ENCODE peak calls at places on chromosomes 3 and 15, in seven cellular contexts. L is lower lobe of right lung, P is PC-9, D is spleen, W is left ventricle myocardium inferior, V is BJ, F is K562. U is an unnamed sample.
A peak's percentile ranks its signal among the peaks of the same experiment; 100 is the strongest.

GRCh38 chr3:55202320-55202719 is 274.5 kb upstream of the LRTM1 start:
- DNase-seq in L (no peak), P (no peak), D (no peak), W (no peak), V (peak; percentile 61), F (no peak), U (peak; percentile 94)

GRCh38 chr3:29708884-29709283 is 428.0 kb downstream of the RBMS3 start:
- DNase-seq in L (no peak), P (no peak), D (no peak), W (no peak), V (no peak), F (no peak), U (no peak)

GRCh38 chr3:123876858-123877257 is 7.3 kb downstream of the MYLK start:
- DNase-seq in L (no peak), P (no peak), D (no peak), W (no peak), V (no peak), F (no peak), U (no peak)

GRCh38 chr3:16474304-16474703 is 39.2 kb downstream of the RFTN1 start:
- DNase-seq in L (no peak), P (no peak), D (no peak), W (no peak), V (no peak), F (no peak), U (peak; percentile 55)

GRCh38 chr15:75620776-75621536 is 4.6 kb downstream of the SNUPN start:
- DNase-seq in L (peak; percentile 69), P (no peak), D (peak; percentile 64), W (peak; percentile 77), V (peak; percentile 68), F (no peak), U (peak; percentile 97)

GRCh38 chr15:84911879-84912660 is 27.6 kb downstream of the SLC28A1 start:
- DNase-seq in L (no peak), P (peak; percentile 86), D (no peak), W (peak; percentile 90), V (peak; percentile 96), F (no peak), U (peak; percentile 100)

GRCh38 chr3:115246621-115247020 is 99.5 kb upstream of the ZBTB20 start:
- DNase-seq in L (no peak), P (no peak), D (no peak), W (no peak), V (no peak), F (no peak), U (peak; percentile 11)

GRCh38 chr15:100180921-100181320 is 160.9 kb downstream of the ADAMTS17 start:
- DNase-seq in L (no peak), P (no peak), D (no peak), W (no peak), V (no peak), F (no peak), U (no peak)

GRCh38 chr3:98817546-98817945 is 54.4 kb downstream of the ST3GAL6 start:
- DNase-seq in L (no peak), P (no peak), D (no peak), W (no peak), V (no peak), F (peak; percentile 40), U (peak; percentile 76)

GRCh38 chr3:49422379-49423248 is at the start of gene AMT:
- DNase-seq in L (peak; percentile 74), P (no peak), D (peak; percentile 83), W (peak; percentile 65), V (no peak), F (peak; percentile 3), U (no peak)
- H3K4me3 ChIP-seq in L (peak within 1 kb of the TSS; percentile 35), P (no peak within 1 kb of the TSS), D (no peak within 1 kb of the TSS), W (peak within 1 kb of the TSS; percentile 68), V (no peak within 1 kb of the TSS), F (no peak within 1 kb of the TSS), U (no peak within 1 kb of the TSS)

DNA sequence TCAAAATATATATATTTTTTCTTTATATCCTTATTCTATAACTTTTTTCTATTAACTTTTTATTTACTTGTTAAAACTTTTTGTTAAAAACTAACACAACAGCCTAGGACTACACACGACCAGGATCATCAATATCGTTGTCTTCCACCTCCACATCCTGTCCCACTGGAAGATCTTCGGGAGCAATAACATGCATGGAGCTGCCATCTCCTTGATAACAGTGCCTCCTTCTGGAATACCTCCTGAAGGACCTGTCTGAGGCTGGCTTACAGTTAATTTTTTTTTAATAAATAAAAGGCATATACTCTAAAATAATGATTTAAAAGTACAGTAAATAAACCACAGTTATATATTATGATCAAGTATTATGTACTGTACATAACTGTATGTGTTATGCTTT is 58.9 kb downstream of the SFMBT1 start:
- DNase-seq in L (no peak), P (no peak), D (no peak), W (no peak), V (no peak), F (no peak), U (peak; percentile 66)
- TF ChIP-seq CTCF in L (peak; percentile 24), P (peak; percentile 29), D (no peak), W (peak; percentile 36), V (peak; percentile 29), F (peak; percentile 45), U (peak; percentile 40)

GRCh38 chr3:51585871-51586270 is 47.4 kb downstream of the RAD54L2 start:
- DNase-seq in L (no peak), P (no peak), D (no peak), W (no peak), V (no peak), F (no peak), U (no peak)

GRCh38 chr3:51585197-51585596 is 46.7 kb downstream of the RAD54L2 start:
- DNase-seq in L (no peak), P (no peak), D (no peak), W (no peak), V (no peak), F (no peak), U (no peak)

GRCh38 chr3:51581529-51581928 is 43.0 kb downstream of the RAD54L2 start:
- DNase-seq in L (no peak), P (no peak), D (no peak), W (no peak), V (no peak), F (no peak), U (peak; percentile 48)

DNA sequence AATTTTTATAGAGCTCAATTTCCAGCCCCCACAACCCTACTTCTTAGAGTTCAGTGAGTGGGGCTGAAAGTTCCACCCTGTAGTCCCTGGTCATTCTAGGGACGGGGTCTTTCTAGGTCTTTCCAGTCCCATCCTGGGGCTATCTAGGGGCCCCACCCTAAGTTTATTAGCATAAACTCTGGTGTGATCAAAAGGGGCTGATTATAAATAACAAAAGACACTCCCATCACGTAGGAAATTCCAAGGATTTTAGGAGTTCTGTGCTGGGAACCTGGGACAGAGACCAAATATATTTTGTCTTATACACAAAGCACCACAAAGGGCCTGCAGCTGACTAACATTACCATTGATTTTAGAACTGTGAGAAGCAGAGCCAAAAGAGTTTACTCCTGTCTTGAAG is 41.9 kb downstream of the RAD54L2 start:
- DNase-seq in L (no peak), P (no peak), D (no peak), W (no peak), V (no peak), F (no peak), U (no peak)
- H3K4me3 ChIP-seq in L (no peak overlapping the region), P (no peak overlapping the region), D (no peak overlapping the region), W (no peak overlapping the region), V (no peak overlapping the region), F (no peak overlapping the region), U (no peak overlapping the region)

GRCh38 chr3:40104441-40104840 is 205.1 kb upstream of the EIF1B start:
- DNase-seq in L (no peak), P (no peak), D (no peak), W (no peak), V (no peak), F (no peak), U (no peak)

GRCh38 chr3:40108643-40109042 is 200.9 kb upstream of the EIF1B start:
- DNase-seq in L (no peak), P (no peak), D (no peak), W (no peak), V (no peak), F (no peak), U (no peak)

DNA sequence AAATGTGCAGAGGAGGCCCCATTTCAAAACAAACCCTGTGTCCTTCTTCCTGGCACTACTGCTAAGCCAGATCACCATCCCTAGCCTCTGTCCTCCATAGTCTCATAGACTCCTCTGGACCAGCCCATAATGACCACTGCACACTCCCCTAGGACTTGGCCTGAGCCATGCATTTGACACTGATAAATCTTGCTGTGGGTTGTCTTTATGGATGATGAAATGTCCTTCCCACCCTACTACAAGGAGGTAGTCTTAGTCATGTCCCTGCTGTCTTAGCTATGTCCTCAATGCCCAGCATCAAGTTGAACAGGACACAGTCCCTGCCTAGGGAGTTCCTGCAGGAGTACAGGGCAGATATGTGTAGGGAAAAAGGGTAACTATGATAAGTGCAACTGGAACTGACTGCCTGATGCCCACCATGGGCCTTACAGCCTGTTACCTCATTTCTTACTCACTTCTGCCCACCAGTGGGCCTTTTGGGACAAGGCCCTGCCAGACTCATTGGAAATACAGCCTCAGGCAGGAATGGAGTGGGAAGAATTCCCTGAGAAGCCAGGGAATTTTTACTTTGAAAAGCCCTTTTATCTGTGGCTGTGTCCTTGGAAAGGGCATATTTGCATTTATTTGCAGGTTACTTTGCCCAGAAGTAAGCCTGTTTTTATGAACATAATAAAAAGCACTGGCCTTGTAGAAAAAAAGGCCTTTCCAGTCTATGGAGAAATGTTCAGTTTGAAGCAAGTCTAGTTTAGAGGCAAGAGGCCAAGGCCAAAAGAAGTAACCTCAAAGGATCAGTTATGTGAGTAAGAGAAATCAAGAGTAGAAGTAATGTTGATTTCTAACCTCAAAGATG is 199.6 kb upstream of the EIF1B start:
- DNase-seq in L (no peak), P (no peak), D (no peak), W (no peak), V (no peak), F (no peak), U (peak; percentile 17)
- TF ChIP-seq CTCF in L (no peak), P (no peak), D (no peak), W (peak; percentile 20), V (peak; percentile 64), F (peak; percentile 47), U (peak; percentile 25)